ENCODE peak calls at places on chromosomes 4 and X, in six cellular contexts. One of them, this sample, is unnamed.

GRCh38 chr4:32768664-32769389 is 2048.7 kb downstream of the PCDH7 start:
- DNase-seq in H9: no peak
- DNase-seq in GM23338: no peak
- DNase-seq in Peyer's patch: no peak
- DNase-seq in fibroblast of lung: no peak
- DNase-seq in tibial artery: no peak
- DNase-seq in this sample: no peak

GRCh38 chr4:120304801-120305200 is 238.2 kb upstream of the MAD2L1 start:
- DNase-seq in H9: no peak
- DNase-seq in Peyer's patch: no peak
- DNase-seq in GM23338: no peak
- DNase-seq in fibroblast of lung: no peak
- DNase-seq in tibial artery: no peak
- DNase-seq in this sample: no peak

GRCh38 chrX:18668468-18668867 is 3.4 kb downstream of the RS1 start:
- DNase-seq in fibroblast of lung: no peak
- DNase-seq in Peyer's patch: no peak
- DNase-seq in H9: no peak
- DNase-seq in tibial artery: no peak
- DNase-seq in GM23338: no peak
- DNase-seq in this sample: peak; percentile 22

GRCh38 chr4:159725571-159725970 is 622.7 kb downstream of the RAPGEF2 start:
- DNase-seq in GM23338: no peak
- DNase-seq in Peyer's patch: no peak
- DNase-seq in H9: no peak
- DNase-seq in tibial artery: no peak
- DNase-seq in fibroblast of lung: no peak
- DNase-seq in this sample: no peak

GRCh38 chr4:118974758-118975157 is 86.1 kb downstream of the SYNPO2 start:
- DNase-seq in fibroblast of lung: peak; percentile 21
- DNase-seq in Peyer's patch: no peak
- DNase-seq in GM23338: no peak
- DNase-seq in H9: no peak
- DNase-seq in tibial artery: no peak
- DNase-seq in this sample: no peak

GRCh38 chr4:187017156-187017555 is 293.5 kb upstream of the FAT1 start:
- DNase-seq in H9: no peak
- DNase-seq in fibroblast of lung: no peak
- DNase-seq in tibial artery: no peak
- DNase-seq in Peyer's patch: no peak
- DNase-seq in GM23338: peak; percentile 45
- DNase-seq in this sample: no peak

GRCh38 chrX:38409289-38409688 is 56.9 kb downstream of the OTC start:
- DNase-seq in fibroblast of lung: no peak
- DNase-seq in tibial artery: no peak
- DNase-seq in GM23338: peak; percentile 2
- DNase-seq in Peyer's patch: no peak
- DNase-seq in H9: no peak
- DNase-seq in this sample: no peak

GRCh38 chr4:47271296-47271695 is 192.2 kb downstream of the COMMD8 start:
- DNase-seq in tibial artery: no peak
- DNase-seq in GM23338: no peak
- DNase-seq in H9: no peak
- DNase-seq in Peyer's patch: no peak
- DNase-seq in fibroblast of lung: no peak
- DNase-seq in this sample: no peak

GRCh38 chrX:115372026-115372610 is 82.6 kb downstream of the LUZP4 start:
- DNase-seq in GM23338: peak; percentile 46
- DNase-seq in tibial artery: no peak
- DNase-seq in fibroblast of lung: peak; percentile 77
- DNase-seq in Peyer's patch: no peak
- DNase-seq in H9: no peak
- DNase-seq in this sample: no peak

GRCh38 chr4:10093801-10094552 is 22.6 kb downstream of the WDR1 start:
- DNase-seq in H9: no peak
- DNase-seq in tibial artery: no peak
- DNase-seq in fibroblast of lung: peak; percentile 64
- DNase-seq in GM23338: no peak
- DNase-seq in Peyer's patch: no peak
- DNase-seq in this sample: no peak

GRCh38 chr4:126404549-126404948 is 1089.8 kb downstream of the FAT4 start:
- DNase-seq in GM23338: no peak
- DNase-seq in Peyer's patch: no peak
- DNase-seq in H9: no peak
- DNase-seq in fibroblast of lung: peak; percentile 1
- DNase-seq in tibial artery: no peak
- DNase-seq in this sample: no peak

GRCh38 chrX:134520860-134521390 is 61.0 kb downstream of the HPRT1 start:
- DNase-seq in fibroblast of lung: peak; percentile 80
- DNase-seq in tibial artery: no peak
- DNase-seq in H9: peak; percentile 65
- DNase-seq in GM23338: peak; percentile 80
- DNase-seq in Peyer's patch: no peak
- DNase-seq in this sample: peak; percentile 42

GRCh38 chr4:138851626-138852443 is 163.7 kb upstream of the NOCT start:
- DNase-seq in H9: peak; percentile 46
- DNase-seq in fibroblast of lung: no peak
- DNase-seq in Peyer's patch: no peak
- DNase-seq in GM23338: peak; percentile 60
- DNase-seq in tibial artery: no peak
- DNase-seq in this sample: no peak

GRCh38 chrX:47012131-47012530 is 66.1 kb upstream of the RGN start:
- DNase-seq in GM23338: no peak
- DNase-seq in fibroblast of lung: no peak
- DNase-seq in H9: no peak
- DNase-seq in tibial artery: no peak
- DNase-seq in Peyer's patch: no peak
- DNase-seq in this sample: no peak

GRCh38 chr4:73815145-73815544 is 21.3 kb upstream of the CXCL6 start:
- DNase-seq in H9: no peak
- DNase-seq in tibial artery: no peak
- DNase-seq in GM23338: no peak
- DNase-seq in fibroblast of lung: no peak
- DNase-seq in Peyer's patch: no peak
- DNase-seq in this sample: no peak

GRCh38 chrX:28659269-28659668 is 72.0 kb downstream of the IL1RAPL1 start:
- DNase-seq in H9: peak; percentile 39
- DNase-seq in GM23338: peak; percentile 69
- DNase-seq in fibroblast of lung: no peak
- DNase-seq in Peyer's patch: no peak
- DNase-seq in tibial artery: no peak
- DNase-seq in this sample: no peak

GRCh38 chrX:39170432-39170831 is 369.2 kb downstream of the MID1IP1 start:
- DNase-seq in fibroblast of lung: no peak
- DNase-seq in Peyer's patch: no peak
- DNase-seq in H9: no peak
- DNase-seq in GM23338: no peak
- DNase-seq in tibial artery: no peak
- DNase-seq in this sample: no peak

GRCh38 chr4:171846232-171846631 is 33.0 kb downstream of the GALNTL6 start:
- DNase-seq in H9: peak; percentile 81
- DNase-seq in GM23338: peak; percentile 87
- DNase-seq in tibial artery: no peak
- DNase-seq in Peyer's patch: no peak
- DNase-seq in fibroblast of lung: peak; percentile 0
- DNase-seq in this sample: peak; percentile 24
- TF ChIP-seq CTCF in H9: peak; percentile 95
- TF ChIP-seq CTCF in GM23338: peak; percentile 99
- TF ChIP-seq CTCF in tibial artery: no peak
- TF ChIP-seq CTCF in Peyer's patch: peak; percentile 28
- TF ChIP-seq CTCF in fibroblast of lung: peak; percentile 42
- TF ChIP-seq CTCF in this sample: peak; percentile 52

GRCh38 chr4:960736-961650 is 12.4 kb downstream of the DGKQ start:
- DNase-seq in tibial artery: no peak
- DNase-seq in Peyer's patch: peak; percentile 40
- DNase-seq in H9: no peak
- DNase-seq in fibroblast of lung: no peak
- DNase-seq in GM23338: no peak
- DNase-seq in this sample: no peak
- TF ChIP-seq CTCF in tibial artery: no peak
- TF ChIP-seq CTCF in Peyer's patch: no peak
- TF ChIP-seq CTCF in H9: no peak
- TF ChIP-seq CTCF in fibroblast of lung: no peak
- TF ChIP-seq CTCF in GM23338: no peak
- TF ChIP-seq CTCF in this sample: no peak

GRCh38 chrX:135531813-135532212 is 11.4 kb downstream of the INTS6L start:
- DNase-seq in fibroblast of lung: no peak
- DNase-seq in Peyer's patch: no peak
- DNase-seq in GM23338: no peak
- DNase-seq in tibial artery: no peak
- DNase-seq in H9: no peak
- DNase-seq in this sample: no peak
- TF ChIP-seq CTCF in fibroblast of lung: no peak
- TF ChIP-seq CTCF in Peyer's patch: no peak
- TF ChIP-seq CTCF in GM23338: no peak
- TF ChIP-seq CTCF in tibial artery: no peak
- TF ChIP-seq CTCF in H9: no peak
- TF ChIP-seq CTCF in this sample: no peak

DNA sequence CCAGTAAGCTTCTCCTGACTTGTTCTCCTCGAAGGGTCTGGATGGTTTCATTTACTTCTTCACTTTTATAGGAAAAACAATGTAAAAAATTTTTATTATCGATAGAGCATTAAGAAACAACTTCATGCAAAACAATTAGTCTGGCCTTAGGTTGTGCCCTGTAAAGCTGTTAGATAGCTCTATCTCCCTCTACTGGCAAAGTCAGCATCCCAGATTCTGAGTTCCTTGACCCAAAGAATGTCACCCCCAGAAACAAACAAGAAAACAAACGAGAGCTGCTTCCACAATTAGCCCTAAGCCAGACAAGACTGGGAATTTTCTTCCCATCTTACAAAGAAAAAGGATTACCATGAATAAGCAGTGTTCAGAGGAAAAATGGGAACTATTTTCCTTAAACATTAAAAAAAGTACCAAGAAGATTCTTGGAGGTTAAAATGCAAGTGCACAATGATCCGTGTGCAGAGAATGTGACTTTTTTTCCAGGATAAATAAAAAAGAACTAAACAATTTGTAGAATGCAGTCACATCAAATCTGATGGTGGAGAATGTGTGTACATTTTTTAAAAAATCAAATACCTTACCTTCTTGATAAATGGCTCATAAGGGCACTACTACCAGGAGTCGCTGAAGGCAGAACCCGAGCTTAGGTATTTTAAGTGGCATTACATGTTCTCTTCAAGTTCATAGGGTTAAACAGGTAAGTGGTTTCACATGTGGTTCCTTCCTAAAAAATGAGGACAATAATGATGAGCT is 293.2 kb downstream of the FBXO8 start:
- DNase-seq in Peyer's patch: no peak
- DNase-seq in H9: no peak
- DNase-seq in tibial artery: no peak
- DNase-seq in fibroblast of lung: peak; percentile 72
- DNase-seq in GM23338: peak; percentile 77
- DNase-seq in this sample: no peak
- TF ChIP-seq CTCF in Peyer's patch: peak; percentile 8
- TF ChIP-seq CTCF in H9: peak; percentile 75
- TF ChIP-seq CTCF in tibial artery: peak; percentile 30
- TF ChIP-seq CTCF in fibroblast of lung: peak; percentile 66
- TF ChIP-seq CTCF in GM23338: peak; percentile 73
- TF ChIP-seq CTCF in this sample: peak; percentile 18

DNA sequence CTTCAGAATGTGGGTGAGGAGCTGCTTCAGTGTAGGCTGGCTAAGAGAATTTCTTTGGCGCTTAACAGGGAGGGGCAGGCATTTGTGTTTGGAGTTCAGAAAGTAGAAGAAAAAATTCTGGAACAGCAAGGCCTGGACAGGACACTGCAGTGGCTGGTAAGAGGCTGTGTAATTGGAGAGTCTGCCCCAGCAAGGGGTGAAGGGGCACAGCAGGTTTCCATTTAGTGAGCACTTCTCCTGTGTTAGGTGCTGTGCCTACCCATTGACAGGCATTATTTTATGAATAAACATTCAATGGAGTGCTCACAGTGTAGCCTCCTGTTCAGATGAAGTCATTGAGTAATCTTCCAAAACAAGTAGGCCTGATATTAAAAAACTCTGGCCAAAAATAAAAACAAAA is 10.7 kb upstream of the CPE start:
- DNase-seq in Peyer's patch: no peak
- DNase-seq in tibial artery: no peak
- DNase-seq in H9: no peak
- DNase-seq in fibroblast of lung: no peak
- DNase-seq in GM23338: no peak
- DNase-seq in this sample: no peak
- TF ChIP-seq CTCF in Peyer's patch: no peak
- TF ChIP-seq CTCF in tibial artery: no peak
- TF ChIP-seq CTCF in H9: no peak
- TF ChIP-seq CTCF in fibroblast of lung: no peak
- TF ChIP-seq CTCF in GM23338: no peak
- TF ChIP-seq CTCF in this sample: no peak

GRCh38 chr4:140151700-140152014 is 2.3 kb downstream of the MAML3 start:
- DNase-seq in GM23338: peak; percentile 95
- DNase-seq in fibroblast of lung: peak; percentile 87
- DNase-seq in H9: peak; percentile 92
- DNase-seq in Peyer's patch: no peak
- DNase-seq in tibial artery: peak; percentile 84
- DNase-seq in this sample: peak; percentile 38

GRCh38 chr4:140153419-140153743 is 603 bp downstream of the MAML3 start:
- DNase-seq in tibial artery: no peak
- DNase-seq in fibroblast of lung: no peak
- DNase-seq in Peyer's patch: no peak
- DNase-seq in GM23338: no peak
- DNase-seq in H9: no peak
- DNase-seq in this sample: no peak

GRCh38 chr4:140150886-140151699 is 2.9 kb downstream of the MAML3 start:
- DNase-seq in fibroblast of lung: peak; percentile 97
- DNase-seq in Peyer's patch: peak; percentile 87
- DNase-seq in H9: peak; percentile 89
- DNase-seq in GM23338: peak; percentile 94
- DNase-seq in tibial artery: peak; percentile 91
- DNase-seq in this sample: peak; percentile 51

GRCh38 chr4:140152760-140153418 is 1.1 kb downstream of the MAML3 start:
- DNase-seq in tibial artery: peak; percentile 76
- DNase-seq in fibroblast of lung: peak; percentile 49
- DNase-seq in H9: peak; percentile 50
- DNase-seq in Peyer's patch: peak; percentile 80
- DNase-seq in GM23338: peak; percentile 60
- DNase-seq in this sample: peak; percentile 20

GRCh38 chr4:140152015-140152703 is 1.8 kb downstream of the MAML3 start:
- DNase-seq in Peyer's patch: peak; percentile 90
- DNase-seq in tibial artery: no peak
- DNase-seq in fibroblast of lung: no peak
- DNase-seq in H9: no peak
- DNase-seq in GM23338: peak; percentile 79
- DNase-seq in this sample: peak; percentile 51
- TF ChIP-seq CTCF in Peyer's patch: peak; percentile 40
- TF ChIP-seq CTCF in tibial artery: peak; percentile 18
- TF ChIP-seq CTCF in fibroblast of lung: no peak
- TF ChIP-seq CTCF in H9: peak; percentile 42
- TF ChIP-seq CTCF in GM23338: no peak
- TF ChIP-seq CTCF in this sample: no peak

This sample was measured in GM10248.